ENCODE peak calls at places on chromosomes 4 and X, in six cellular contexts. J is IMR-90, H is H9, Y is neuronal stem cell, R is trophoblast cell, W is H1. B is an unnamed sample.

GRCh38 chr4:7390906-7391636 is 43.7 kb downstream of the PSAPL1 start:
- DNase-seq in J (no peak), H (peak), R (no peak), W (no peak), Y (no peak), B (no peak)

GRCh38 chr4:40934671-40935070 is 184.9 kb downstream of the NSUN7 start:
- DNase-seq in J (no peak), W (peak), Y (peak), H (no peak), R (no peak), B (no peak)

GRCh38 chr4:135533053-135533452 is 1331.5 kb upstream of the PABPC4L start:
- DNase-seq in R (no peak), W (no peak), J (no peak), Y (no peak), H (no peak), B (no peak)

GRCh38 chr4:157226601-157227000 is 6.1 kb downstream of the GRIA2 start:
- DNase-seq in H (no peak), R (no peak), Y (no peak), W (no peak), J (no peak), B (no peak)

GRCh38 chrX:123184199-123184857 is at the start of gene GRIA3:
- DNase-seq in J (no peak), Y (peak), R (no peak), H (peak), W (no peak), B (peak)

GRCh38 chrX:73930300-73930699 is 367.3 kb downstream of the CHIC1 start:
- DNase-seq in W (no peak), H (no peak), Y (no peak), R (no peak), J (peak), B (no peak)

GRCh38 chr4:2400841-2401609 is 17.4 kb downstream of the ZFYVE28 start:
- DNase-seq in H (no peak), R (no peak), Y (no peak), J (no peak), W (no peak), B (no peak)

GRCh38 chrX:9644335-9644734 is 121.3 kb downstream of the GPR143 start:
- DNase-seq in H (no peak), Y (no peak), W (no peak), J (no peak), R (no peak), B (no peak)

GRCh38 chr4:101014417-101014816 is 332.9 kb downstream of the PPP3CA start:
- DNase-seq in R (no peak), J (no peak), H (no peak), Y (no peak), W (no peak), B (no peak)

GRCh38 chrX:53594354-53594753 is 92.2 kb downstream of the HUWE1 start:
- DNase-seq in J (peak), W (no peak), Y (no peak), H (no peak), R (no peak), B (peak)

GRCh38 chrX:37863728-37864127 is 16.4 kb upstream of the DYNLT3 start:
- DNase-seq in J (no peak), R (no peak), H (no peak), W (no peak), Y (no peak), B (no peak)

GRCh38 chr4:10203851-10204250 is 87.3 kb upstream of the WDR1 start:
- DNase-seq in H (no peak), W (no peak), Y (no peak), J (no peak), R (no peak), B (no peak)

GRCh38 chr4:108902769-108903168 is 139.9 kb upstream of the ETNPPL start:
- DNase-seq in W (no peak), H (no peak), R (no peak), J (no peak), Y (no peak), B (no peak)

GRCh38 chrX:20507901-20508620 is 241.4 kb upstream of the RPS6KA3 start:
- DNase-seq in Y (no peak), J (no peak), H (no peak), R (no peak), W (no peak), B (no peak)

GRCh38 chrX:95911062-95911461 is 773.6 kb upstream of the DIAPH2 start:
- DNase-seq in J (no peak), Y (no peak), W (no peak), R (no peak), H (no peak), B (no peak)

GRCh38 chr4:158673633-158674032 is 1.5 kb downstream of the ETFDH start:
- DNase-seq in H (no peak), W (no peak), R (no peak), J (no peak), Y (no peak), B (no peak)

GRCh38 chr4:158669310-158669709 is 2.4 kb downstream of the C4orf46 start:
- DNase-seq in R (no peak), J (no peak), W (no peak), Y (no peak), H (no peak), B (no peak)

GRCh38 chr4:158671915-158672806 is at the start of gene ETFDH:
- DNase-seq in J (peak), R (peak), Y (peak), H (peak), W (peak), B (peak)

GRCh38 chr4:158670975-158671664 is 567 bp downstream of the C4orf46 start:
- DNase-seq in J (peak), R (peak), H (peak), W (no peak), Y (peak), B (peak)

DNA sequence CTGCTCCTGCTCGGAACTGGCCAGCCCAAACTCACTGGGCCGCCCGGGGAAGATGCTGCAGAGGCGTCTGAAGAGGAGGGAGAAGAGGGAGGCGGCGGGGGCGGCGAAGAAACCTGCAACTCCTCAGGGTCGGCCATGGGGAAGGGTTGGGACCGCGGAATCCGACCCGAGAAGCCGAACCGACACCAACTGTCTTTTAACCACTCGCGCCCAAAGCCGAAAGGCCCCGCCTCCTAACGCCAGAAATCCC is at the start of gene C4orf46:
- DNase-seq in Y (no peak), H (no peak), J (no peak), R (no peak), W (no peak), B (no peak)
- H2BK5ac ChIP-seq in Y (no peak), H (no peak), J (peak), R (peak), W (peak), B (no peak)

GRCh38 chr4:180571516-180571915 is 1671.7 kb upstream of the TENM3 start:
- DNase-seq in R (no peak), W (no peak), Y (no peak), J (no peak), H (no peak), B (no peak)
- H2AFZ ChIP-seq in R (no peak), W (no peak), Y (no peak), J (no peak), H (no peak), B (no peak)

GRCh38 chr4:53614616-53615015 is 23.3 kb upstream of the LNX1 start:
- DNase-seq in W (no peak), H (peak), J (no peak), R (peak), Y (no peak), B (no peak)

GRCh38 chr4:53605783-53606182 is 14.5 kb upstream of the LNX1 start:
- DNase-seq in J (peak), H (no peak), Y (no peak), R (peak), W (no peak), B (peak)

GRCh38 chr4:53613428-53613827 is 22.1 kb upstream of the LNX1 start:
- DNase-seq in R (no peak), Y (no peak), H (no peak), W (no peak), J (no peak), B (no peak)

GRCh38 chr4:53608242-53608641 is 17.0 kb upstream of the LNX1 start:
- DNase-seq in H (no peak), J (no peak), R (no peak), W (no peak), Y (no peak), B (no peak)

DNA sequence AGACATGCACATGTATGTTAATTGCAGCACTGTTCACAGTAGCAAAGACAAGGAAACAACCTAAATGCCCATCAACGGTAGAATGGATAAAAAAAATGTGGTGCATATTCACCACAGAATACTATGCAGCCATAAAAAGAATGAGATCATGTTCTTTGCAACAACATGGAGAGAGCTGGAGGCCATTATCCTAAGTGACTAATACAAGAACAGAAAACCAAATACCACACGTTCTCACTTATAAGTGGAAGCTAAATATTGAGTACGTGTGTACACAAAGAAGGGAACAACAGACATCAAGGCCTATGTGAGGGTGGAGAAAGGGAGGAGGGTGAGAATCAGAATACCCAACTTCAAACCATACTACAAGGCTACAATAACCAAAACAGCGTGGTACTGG is 17.4 kb upstream of the LNX1 start:
- DNase-seq in W (no peak), H (no peak), Y (no peak), R (peak), J (no peak), B (no peak)
- H2BK5ac ChIP-seq in W (no peak), H (no peak), Y (no peak), R (no peak), J (no peak), B (no peak)

GRCh38 chrX:26783512-26784225 is 567.7 kb downstream of the MAGEB5 start:
- DNase-seq in H (peak), J (peak), Y (peak), R (peak), W (peak), B (peak)
- H2AFZ ChIP-seq in H (no peak), J (no peak), Y (no peak), R (no peak), W (no peak), B (no peak)

DNA sequence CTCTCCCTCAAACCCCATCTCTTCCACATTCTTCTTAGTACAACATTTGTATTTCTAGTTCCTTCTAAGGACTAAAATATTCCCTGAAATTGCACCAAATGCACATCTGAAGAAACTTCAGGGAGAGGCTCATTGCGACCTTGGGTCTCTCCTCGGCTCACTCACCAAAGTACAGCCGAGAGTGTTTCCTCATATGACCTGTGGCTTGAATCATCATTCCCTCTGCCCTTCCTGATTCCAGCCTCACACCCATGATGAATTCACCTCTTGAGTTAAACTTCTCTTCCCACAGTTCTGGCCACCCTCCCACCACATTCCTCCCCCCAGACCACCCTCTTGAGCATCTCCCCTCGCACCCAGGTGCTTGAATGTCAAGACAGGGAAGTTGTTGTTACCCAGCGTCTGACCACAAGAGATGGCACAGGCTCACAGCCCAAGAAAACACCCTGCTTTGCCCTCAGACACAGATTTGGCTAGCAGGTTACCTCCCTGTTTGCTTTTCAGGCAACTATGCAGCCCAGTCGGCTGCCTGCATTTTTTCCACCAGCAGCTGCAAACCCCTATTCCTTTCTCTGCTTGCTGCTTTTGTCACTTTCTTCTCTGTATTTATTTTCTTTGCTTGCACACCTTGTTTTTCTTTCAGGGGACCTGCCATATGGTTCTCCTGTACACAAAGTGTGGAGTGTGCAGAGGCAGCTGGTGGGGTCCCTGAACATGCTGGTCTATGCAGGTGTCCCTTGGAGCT is 214.8 kb downstream of the SPATA18 start:
- DNase-seq in R (peak), H (no peak), W (no peak), Y (no peak), J (no peak), B (no peak)
- H2BK5ac ChIP-seq in R (no peak), H (no peak), W (no peak), Y (no peak), J (no peak), B (no peak)

DNA sequence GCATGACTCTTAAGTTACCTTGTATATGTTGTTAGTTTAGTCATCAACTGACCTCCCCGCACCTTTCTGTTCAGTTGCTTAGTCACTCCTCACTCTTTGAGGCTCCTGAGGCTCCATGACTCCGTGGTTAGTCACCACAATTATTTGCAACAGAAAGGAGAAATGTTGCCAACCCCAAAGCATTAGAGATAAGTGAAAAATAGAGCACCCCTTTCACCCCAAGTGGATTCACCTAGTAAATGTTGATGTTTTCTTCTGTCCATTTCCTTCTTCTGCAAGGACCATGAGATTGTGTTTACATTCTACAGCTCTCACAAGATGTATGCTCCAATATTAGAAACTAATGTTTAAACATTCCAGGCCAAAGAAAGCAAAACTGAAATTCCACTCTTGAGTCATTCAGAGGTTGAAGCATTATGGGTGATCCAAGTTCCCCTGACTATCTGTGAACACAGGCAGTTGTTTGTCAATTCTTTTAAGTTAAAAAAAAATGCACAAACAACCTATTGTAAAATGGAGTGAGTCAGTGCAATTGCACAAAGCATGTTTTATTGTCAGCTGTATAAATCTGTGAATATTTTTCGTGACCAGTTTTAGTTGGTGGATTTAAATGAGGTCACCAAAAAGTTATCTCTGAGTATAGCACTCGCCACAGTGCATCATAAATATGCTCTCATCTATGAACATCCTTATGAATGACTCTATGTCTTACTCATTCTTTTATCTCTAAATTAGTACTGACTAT is 552.4 kb upstream of the MAGEB2 start:
- DNase-seq in H (no peak), J (peak), W (no peak), Y (no peak), R (peak), B (peak)
- H2AFZ ChIP-seq in H (no peak), J (no peak), W (no peak), Y (no peak), R (no peak), B (no peak)

DNA sequence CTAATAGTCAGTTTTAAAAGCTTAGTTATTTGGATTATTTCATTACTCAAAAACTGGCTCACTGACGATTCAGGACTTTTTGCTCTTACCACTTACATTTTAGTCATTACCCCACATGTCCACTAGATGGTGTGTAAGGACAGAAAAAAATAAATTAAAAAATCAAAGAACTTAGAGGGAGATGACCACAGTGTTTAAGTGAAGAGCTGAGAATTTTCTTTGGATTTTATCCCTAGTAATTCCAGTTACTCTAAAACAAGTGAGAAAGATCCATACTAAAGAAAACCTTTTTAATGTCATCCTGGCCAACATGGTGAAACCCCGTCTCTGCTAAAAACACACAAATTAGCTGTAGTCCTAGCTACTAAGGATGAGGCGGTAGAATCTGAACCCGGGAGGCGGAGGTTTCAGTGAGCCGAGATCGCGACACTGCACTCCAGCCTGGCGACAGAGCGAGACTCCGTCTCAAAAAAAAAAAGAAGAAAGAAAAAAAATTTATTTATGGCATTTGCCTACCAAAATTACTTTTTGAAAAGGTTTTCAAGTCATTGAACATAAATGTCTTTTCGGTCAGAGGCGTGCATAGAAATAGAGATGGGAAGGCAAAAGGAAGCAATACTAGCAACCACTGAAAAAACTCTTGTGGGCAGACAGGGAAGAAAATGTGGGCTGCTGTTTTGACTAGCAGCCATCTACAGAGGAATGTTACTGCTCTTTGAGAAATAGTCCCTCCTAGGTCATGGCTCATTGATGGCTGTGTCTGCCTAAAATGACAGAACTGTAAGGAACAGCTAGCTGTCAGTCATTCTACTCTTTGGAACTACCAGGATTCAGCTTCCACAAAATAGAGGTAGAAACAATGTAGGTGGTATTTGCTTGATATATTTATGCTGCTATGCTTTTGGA is 26.6 kb upstream of the TMPRSS11B start:
- DNase-seq in R (peak), J (peak), W (no peak), Y (peak), H (peak), B (peak)
- H2BK5ac ChIP-seq in R (peak), J (no peak), W (peak), Y (no peak), H (no peak), B (peak)

DNA sequence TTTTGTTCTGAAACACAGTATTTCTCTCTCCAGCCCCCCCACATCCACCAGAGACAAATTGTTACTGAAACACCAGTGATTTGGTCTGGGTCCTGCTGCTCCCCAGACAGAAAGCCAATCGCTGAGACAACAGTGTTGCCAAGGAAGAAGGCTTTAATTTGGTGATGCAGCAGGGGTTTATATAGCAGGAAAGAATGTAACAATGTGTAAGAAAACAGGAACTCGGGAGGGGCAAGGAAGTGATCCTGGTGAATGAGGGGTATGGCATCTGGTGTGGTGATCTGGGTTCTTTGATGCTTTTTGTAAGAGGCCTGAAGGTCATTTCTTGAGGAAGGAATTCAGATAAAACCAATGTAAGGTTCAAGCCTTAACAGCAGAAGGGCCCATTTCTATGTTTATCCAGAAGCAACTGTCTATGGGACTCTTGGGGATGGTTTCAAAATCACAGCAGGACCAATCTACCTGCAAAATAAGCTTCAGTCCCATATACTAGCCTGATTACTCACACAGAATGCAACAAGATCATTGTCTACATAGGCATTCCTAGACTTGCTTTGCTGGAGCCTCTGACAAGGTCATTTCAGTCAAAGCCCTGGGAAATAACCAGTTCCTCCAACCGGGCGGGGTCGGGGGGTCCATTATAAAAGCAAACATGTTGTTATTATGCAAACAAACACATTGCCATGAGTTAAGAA is 445.2 kb upstream of the ZFP42 start:
- DNase-seq in Y (no peak), H (no peak), J (peak), R (peak), W (no peak), B (no peak)
- H2AFZ ChIP-seq in Y (no peak), H (no peak), J (no peak), R (no peak), W (no peak), B (no peak)

DNA sequence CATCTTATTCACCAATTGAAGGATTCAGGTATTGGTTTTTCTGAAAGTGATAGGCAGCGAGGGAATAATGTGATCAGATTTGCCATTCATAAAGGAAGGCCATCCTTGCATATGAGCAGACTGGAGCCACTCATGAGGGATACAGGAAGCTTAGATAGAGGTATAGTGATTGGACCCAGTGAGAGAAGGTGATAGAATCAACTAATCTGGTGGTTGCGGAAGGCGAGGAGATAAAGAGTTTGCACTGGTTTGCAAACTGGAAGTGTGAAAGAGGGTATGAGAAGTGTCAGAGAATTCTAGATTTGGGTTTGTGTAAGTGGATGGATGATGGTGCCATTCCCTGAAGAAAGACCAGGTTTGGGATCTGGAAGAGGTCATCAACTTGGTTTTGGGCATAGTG is 57.3 kb upstream of the RASGEF1B start:
- DNase-seq in R (no peak), J (no peak), Y (no peak), W (no peak), H (no peak), B (no peak)
- H2BK5ac ChIP-seq in R (no peak), J (no peak), Y (no peak), W (no peak), H (no peak), B (no peak)

B was measured in mesenchymal stem cell.